ENCODE peak calls at places on chromosomes 13 and 19, in five cellular contexts. V is ovary, J is transverse colon, Z is neural progenitor cell, L is adipocyte. S is an unnamed sample. For H3K4me1, the result is how much of the 10 kb centered on the place peaks cover.

GRCh38 chr19:18788782-18789421 is 2.2 kb downstream of the COMP start:
- DNase-seq in J (no peak), Z (no peak), L (no peak), V (no peak), S (no peak)

GRCh38 chr13:41059896-41060722 is 1.2 kb upstream of the WBP4 start:
- DNase-seq in Z (peak), L (peak), V (peak), J (peak), S (peak)

GRCh38 chr13:35871561-35871960 is 259.6 kb downstream of the DCLK1 start:
- DNase-seq in L (no peak), Z (no peak), V (no peak), J (no peak), S (no peak)

GRCh38 chr13:33639640-33640080 is 178.3 kb upstream of the RFC3 start:
- DNase-seq in L (no peak), Z (no peak), V (no peak), J (no peak), S (peak)

GRCh38 chr19:35717665-35718344 is at the start of gene KMT2B:
- DNase-seq in V (peak), Z (peak), L (peak), J (peak), S (no peak)

GRCh38 chr13:49253310-49253709 is 5.6 kb downstream of the CDADC1 start:
- DNase-seq in V (no peak), L (no peak), J (no peak), Z (no peak), S (no peak)

GRCh38 chr19:51158474-51159129 is 16.5 kb downstream of the SIGLEC7 start:
- DNase-seq in Z (peak), J (peak), L (peak), V (no peak), S (peak)

GRCh38 chr13:25468330-25469178 is 96.8 kb downstream of the ATP8A2 start:
- DNase-seq in L (peak), Z (peak), V (no peak), J (no peak), S (no peak)

GRCh38 chr19:3458595-3459284 is 21.6 kb downstream of the SMIM24 start:
- DNase-seq in L (no peak), V (peak), Z (peak), J (no peak), S (peak)

GRCh38 chr19:13044160-13044853 is 49.0 kb downstream of the NFIX start:
- DNase-seq in V (no peak), Z (no peak), L (no peak), J (no peak), S (peak)

GRCh38 chr19:2282062-2282861 is at the start of gene PEAK3:
- DNase-seq in J (peak), V (peak), L (peak), Z (peak), S (peak)

DNA sequence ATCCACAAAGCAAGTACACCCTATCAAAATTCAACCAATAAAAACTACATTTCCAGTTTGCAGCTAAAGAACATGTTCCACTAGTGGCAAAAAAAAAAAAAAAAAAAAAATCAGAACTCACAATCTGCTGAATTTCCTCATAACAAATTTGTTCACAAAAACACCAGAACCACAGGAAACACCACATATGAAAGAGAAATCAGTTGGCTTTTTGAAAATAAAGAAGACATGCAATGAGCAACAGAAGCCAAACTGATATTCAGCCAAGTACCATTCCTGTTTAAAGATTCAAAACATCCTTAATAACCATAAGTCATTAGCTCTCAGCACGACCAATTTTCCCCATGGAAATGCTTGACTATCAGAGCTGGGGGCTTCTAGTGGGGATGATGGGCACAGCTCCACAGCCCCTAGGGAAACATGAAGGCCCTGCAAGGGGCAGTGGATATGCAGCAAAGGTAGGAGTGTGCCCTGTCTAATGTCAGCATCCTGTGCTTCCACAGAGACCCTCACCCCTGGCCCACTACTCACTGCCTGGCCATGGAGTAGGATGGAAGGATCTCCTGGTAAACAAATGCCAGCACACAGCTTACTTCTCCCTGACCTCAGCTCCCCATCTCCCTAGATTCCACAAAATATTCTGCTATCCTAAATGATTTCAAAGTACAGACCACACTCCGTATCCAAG is 74.0 kb upstream of the DOCK9 start:
- DNase-seq in L (no peak), Z (no peak), J (no peak), V (no peak), S (no peak)
- H3K4me1 ChIP-seq in L (under half), Z (under half), J (under half), V (under half), S (under half)

GRCh38 chr19:55277494-55277893 is 2.4 kb downstream of the HSPBP1 start:
- DNase-seq in L (no peak), J (no peak), V (no peak), Z (no peak), S (no peak)
- H3K4me1 ChIP-seq in L (under half), J (under half), V (under half), Z (under half), S (under half)

GRCh38 chr13:48246097-48246496 is 13.1 kb downstream of the ITM2B start:
- DNase-seq in J (no peak), Z (no peak), L (no peak), V (no peak), S (no peak)

GRCh38 chr13:48241651-48242050 is 8.6 kb downstream of the ITM2B start:
- DNase-seq in Z (no peak), V (no peak), J (no peak), L (no peak), S (no peak)

GRCh38 chr13:48242677-48243076 is 9.7 kb downstream of the ITM2B start:
- DNase-seq in J (no peak), Z (no peak), L (no peak), V (no peak), S (no peak)

GRCh38 chr13:48249018-48249417 is 16.0 kb downstream of the ITM2B start:
- DNase-seq in J (no peak), L (no peak), Z (no peak), V (no peak), S (no peak)

GRCh38 chr13:48244159-48244558 is 11.2 kb downstream of the ITM2B start:
- DNase-seq in J (no peak), Z (no peak), V (no peak), L (no peak), S (no peak)
- H3K4me1 ChIP-seq in J (under half), Z (under half), V (under half), L (under half), S (under half)

GRCh38 chr13:45333973-45334922 is 6.7 kb downstream of the TPT1 start:
- DNase-seq in V (no peak), Z (no peak), L (no peak), J (no peak), S (peak)
- H3K4me1 ChIP-seq in V (under half), Z (under half), L (half or more), J (under half), S (half or more)

DNA sequence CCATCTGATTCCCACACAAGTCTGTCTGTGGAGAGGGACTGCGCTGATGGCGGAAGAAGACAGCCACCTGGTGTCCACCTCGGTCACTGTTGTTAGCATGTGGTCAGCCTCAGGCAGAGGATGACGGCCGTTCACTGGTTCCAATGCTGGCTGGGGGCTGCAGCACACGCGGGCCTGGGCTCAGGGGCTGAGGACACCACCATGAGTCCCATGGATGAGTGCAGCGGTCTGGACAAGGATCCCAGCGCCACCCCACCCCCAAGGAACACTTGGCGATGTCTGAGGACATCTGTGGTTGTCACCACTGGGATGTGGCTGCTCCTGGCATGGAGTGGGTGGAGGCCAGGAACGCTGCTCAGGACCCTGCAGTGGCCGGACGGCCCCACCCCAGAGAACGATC is 10.9 kb downstream of the DPP9 start:
- DNase-seq in Z (no peak), J (no peak), L (no peak), V (no peak), S (no peak)
- H3K4me1 ChIP-seq in Z (under half), J (under half), L (under half), V (under half), S (under half)

GRCh38 chr19:49638360-49638759 is 1.6 kb downstream of the RRAS start:
- DNase-seq in Z (peak), V (no peak), L (peak), J (peak), S (peak)
- H3K4me1 ChIP-seq in Z (under half), V (under half), L (under half), J (under half), S (under half)

GRCh38 chr19:16542045-16542893 is at the start of gene CHERP:
- DNase-seq in J (peak), V (peak), L (peak), Z (peak), S (peak)

GRCh38 chr19:16540948-16541347 is 1.3 kb downstream of the CHERP start:
- DNase-seq in J (no peak), Z (no peak), L (no peak), V (no peak), S (no peak)

GRCh38 chr19:16541526-16542044 is 652 bp downstream of the CHERP start:
- DNase-seq in J (no peak), V (no peak), L (no peak), Z (peak), S (peak)

GRCh38 chr19:16544468-16545231 is 2.4 kb upstream of the CHERP start:
- DNase-seq in Z (no peak), J (no peak), V (no peak), L (no peak), S (no peak)

GRCh38 chr19:16542894-16543498 is 759 bp upstream of the CHERP start:
- DNase-seq in J (no peak), V (no peak), Z (peak), L (no peak), S (peak)
- H3K4me1 ChIP-seq in J (under half), V (under half), Z (under half), L (under half), S (under half)

GRCh38 chr19:7602240-7602934 is 6.7 kb downstream of the CAMSAP3 start:
- DNase-seq in J (no peak), Z (no peak), V (no peak), L (no peak), S (no peak)
- H3K4me1 ChIP-seq in J (under half), Z (under half), V (under half), L (under half), S (under half)